ENCODE peak calls at places on chromosomes 5 and 9, in seven cellular contexts. B is neural progenitor cell; K is kidney; Q is heart left ventricle; I is CD8-positive, alpha-beta memory T cell; N is H9; A is naive thymus-derived CD4-positive, alpha-beta T cell. L is an unnamed sample.

GRCh38 chr5:175623086-175623485 is 34.8 kb upstream of the HRH2 start:
- DNase-seq in Q (no peak), N (no peak), A (no peak), I (no peak), K (no peak), B (no peak), L (no peak)

GRCh38 chr9:137298401-137298982 is 3.6 kb downstream of the NRARP start:
- DNase-seq in Q (peak; percentile 62), N (peak; percentile 35), I (no peak), K (peak; percentile 68), A (no peak), B (peak; percentile 39), L (no peak)

GRCh38 chr9:115943591-115944165 is 209.9 kb upstream of the PAPPA start:
- DNase-seq in K (no peak), A (no peak), I (no peak), N (no peak), Q (no peak), B (no peak), L (no peak)

GRCh38 chr5:178069909-178070308 is 43.4 kb upstream of the N4BP3 start:
- DNase-seq in N (peak; percentile 76), K (no peak), B (peak; percentile 63), A (no peak), I (no peak), Q (no peak), L (no peak)

GRCh38 chr9:71984388-71985069 is 73.1 kb downstream of the C9orf85 start:
- DNase-seq in I (no peak), A (no peak), N (peak; percentile 43), B (no peak), K (no peak), Q (peak; percentile 80), L (no peak)

GRCh38 chr5:32228816-32229215 is 54.7 kb upstream of the GOLPH3 start:
- DNase-seq in K (no peak), I (no peak), Q (no peak), B (no peak), A (no peak), N (no peak), L (no peak)

GRCh38 chr9:71490810-71491209 is 277.5 kb downstream of the CEMIP2 start:
- DNase-seq in A (no peak), Q (no peak), K (no peak), I (no peak), B (peak; percentile 4), N (no peak), L (peak; percentile 5)

GRCh38 chr9:27572918-27573698 is at the start of gene C9orf72:
- DNase-seq in A (peak; percentile 91), N (no peak), K (peak; percentile 93), B (peak; percentile 87), I (peak; percentile 80), Q (peak; percentile 79), L (peak; percentile 70)

GRCh38 chr5:142863856-142864255 is 93.7 kb downstream of the ARHGAP26 start:
- DNase-seq in Q (no peak), K (no peak), I (no peak), B (no peak), A (no peak), N (peak; percentile 80), L (no peak)
- H3K27ac ChIP-seq in Q (peak overlapping the region; percentile 52), K (no peak overlapping the region), I (no peak overlapping the region), B (no peak overlapping the region), A (peak overlapping the region; percentile 20), N (peak overlapping the region; percentile 75), L (no peak overlapping the region)

GRCh38 chr5:119389288-119390065 is 33.7 kb downstream of the TNFAIP8 start:
- DNase-seq in B (no peak), Q (no peak), I (no peak), K (no peak), A (no peak), N (no peak), L (no peak)
- H3K27ac ChIP-seq in B (no peak overlapping the region), Q (no peak overlapping the region), I (no peak overlapping the region), K (no peak overlapping the region), A (no peak overlapping the region), N (no peak overlapping the region), L (peak overlapping the region; percentile 44)

GRCh38 chr5:131534995-131535394 is 100.0 kb downstream of the RAPGEF6 start:
- DNase-seq in Q (no peak), N (no peak), B (no peak), K (no peak), I (no peak), A (no peak), L (no peak)

GRCh38 chr5:131533844-131534243 is 101.2 kb downstream of the RAPGEF6 start:
- DNase-seq in Q (no peak), B (no peak), N (no peak), A (no peak), I (no peak), K (no peak), L (no peak)

GRCh38 chr5:131538177-131538593 is 96.8 kb downstream of the RAPGEF6 start:
- DNase-seq in A (no peak), B (no peak), Q (no peak), K (no peak), N (no peak), I (no peak), L (no peak)

GRCh38 chr5:131536849-131537448 is 98.1 kb downstream of the RAPGEF6 start:
- DNase-seq in B (no peak), A (no peak), I (no peak), K (no peak), Q (no peak), N (no peak), L (no peak)

DNA sequence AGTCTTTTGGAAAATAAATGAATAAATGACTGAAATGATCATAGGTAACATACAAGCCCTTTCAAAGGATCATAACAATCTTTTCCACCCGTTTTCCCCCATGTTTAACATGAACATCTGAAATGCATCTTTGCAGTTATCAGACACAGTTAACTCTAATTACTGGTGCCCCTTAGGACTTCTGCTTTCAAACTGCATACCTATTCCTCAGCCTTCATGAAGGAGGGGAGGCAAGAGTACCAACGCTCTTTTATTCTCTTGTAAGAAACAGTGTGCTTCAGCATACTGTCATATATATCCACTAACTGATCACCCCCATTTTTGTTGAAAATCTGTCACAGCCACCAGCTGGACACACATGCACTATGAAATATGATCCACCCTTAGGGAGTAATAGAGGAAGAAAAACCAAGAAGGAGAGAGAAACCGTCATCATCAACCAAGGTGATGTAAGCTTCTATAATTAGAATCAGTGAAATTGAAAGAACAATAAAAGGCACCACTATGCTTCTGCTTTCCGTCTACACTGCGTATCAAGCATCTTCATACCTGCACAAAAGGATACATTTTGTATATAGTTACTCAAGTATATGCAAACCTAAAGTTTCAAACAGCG is 98.7 kb downstream of the RAPGEF6 start:
- DNase-seq in K (no peak), I (no peak), N (no peak), B (no peak), Q (no peak), A (no peak), L (no peak)
- H3K27ac ChIP-seq in K (no peak overlapping the region), I (no peak overlapping the region), N (no peak overlapping the region), B (no peak overlapping the region), Q (no peak overlapping the region), A (peak overlapping the region; percentile 72), L (peak overlapping the region; percentile 56)

GRCh38 chr5:82355921-82356454 is 77.8 kb upstream of the RPS23 start:
- DNase-seq in K (no peak), B (no peak), A (no peak), Q (no peak), I (no peak), N (no peak), L (no peak)
- H3K27ac ChIP-seq in K (no peak overlapping the region), B (no peak overlapping the region), A (no peak overlapping the region), Q (peak overlapping the region; percentile 74), I (peak overlapping the region; percentile 60), N (no peak overlapping the region), L (no peak overlapping the region)

GRCh38 chr5:151570512-151571269 is 20.4 kb downstream of the FAT2 start:
- DNase-seq in B (no peak), N (peak; percentile 53), K (no peak), A (no peak), Q (no peak), I (no peak), L (no peak)
- H3K27ac ChIP-seq in B (no peak overlapping the region), N (no peak overlapping the region), K (no peak overlapping the region), A (no peak overlapping the region), Q (no peak overlapping the region), I (no peak overlapping the region), L (no peak overlapping the region)

GRCh38 chr9:69571032-69571431 is 101.1 kb downstream of the APBA1 start:
- DNase-seq in I (no peak), Q (no peak), A (no peak), K (no peak), B (no peak), N (no peak), L (no peak)

GRCh38 chr9:69573666-69574456 is 98.3 kb downstream of the APBA1 start:
- DNase-seq in A (no peak), K (no peak), I (no peak), N (no peak), Q (no peak), B (no peak), L (no peak)

GRCh38 chr9:69572611-69573010 is 99.6 kb downstream of the APBA1 start:
- DNase-seq in K (no peak), I (no peak), A (no peak), Q (no peak), N (no peak), B (no peak), L (no peak)

GRCh38 chr9:69564557-69564956 is 107.6 kb downstream of the APBA1 start:
- DNase-seq in K (no peak), N (no peak), Q (no peak), B (no peak), A (no peak), I (no peak), L (no peak)

DNA sequence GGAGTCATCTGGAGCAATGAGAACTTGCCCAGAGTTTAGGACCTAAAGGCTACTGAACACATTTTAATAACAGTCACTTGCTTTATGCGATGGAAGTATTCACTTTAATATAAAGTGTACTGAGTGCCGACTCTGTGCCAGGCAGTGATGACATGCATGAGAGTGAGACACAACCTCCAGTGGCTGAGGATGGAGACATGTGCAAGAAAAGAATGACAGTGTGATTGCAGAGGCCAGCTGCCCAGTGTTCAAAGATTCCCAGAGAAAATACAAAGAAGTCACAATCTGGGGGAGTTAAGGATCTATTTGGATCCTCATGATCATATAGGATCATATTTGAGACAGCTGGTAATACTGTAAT is 102.1 kb downstream of the APBA1 start:
- DNase-seq in Q (no peak), K (no peak), N (no peak), B (no peak), I (no peak), A (no peak), L (no peak)
- H3K27ac ChIP-seq in Q (no peak overlapping the region), K (no peak overlapping the region), N (no peak overlapping the region), B (no peak overlapping the region), I (no peak overlapping the region), A (no peak overlapping the region), L (no peak overlapping the region)

GRCh38 chr5:176780951-176781350 is 29.4 kb upstream of the UNC5A start:
- DNase-seq in B (no peak), Q (peak; percentile 56), I (no peak), K (peak; percentile 70), N (peak; percentile 20), A (no peak), L (no peak)
- H3K27ac ChIP-seq in B (no peak overlapping the region), Q (no peak overlapping the region), I (no peak overlapping the region), K (no peak overlapping the region), N (no peak overlapping the region), A (no peak overlapping the region), L (no peak overlapping the region)

DNA sequence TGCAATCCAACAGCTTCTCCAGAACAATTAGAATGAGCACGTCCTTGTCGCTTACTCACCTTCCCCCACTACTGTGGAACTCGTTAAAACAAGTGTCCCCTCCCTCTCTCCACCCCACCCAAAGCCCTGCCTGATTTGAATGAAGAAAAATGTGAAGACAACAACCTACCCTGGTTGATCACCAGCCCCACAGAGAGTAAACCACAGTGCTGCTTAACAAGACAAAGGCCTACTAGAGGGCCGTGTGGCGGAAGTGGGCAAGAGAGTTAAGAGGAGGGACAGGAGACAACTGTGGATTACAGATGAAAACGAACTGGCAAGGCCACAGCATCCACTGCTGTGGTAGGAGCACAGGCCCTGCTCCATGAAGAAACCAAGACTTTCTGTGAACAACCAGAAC is 51.1 kb downstream of the CDK5RAP2 start:
- DNase-seq in A (no peak), B (no peak), K (no peak), Q (no peak), N (peak; percentile 64), I (no peak), L (no peak)
- H3K27ac ChIP-seq in A (no peak overlapping the region), B (no peak overlapping the region), K (no peak overlapping the region), Q (no peak overlapping the region), N (no peak overlapping the region), I (no peak overlapping the region), L (no peak overlapping the region)